ENCODE peak calls at places on chromosomes 2 and 18, in four cellular contexts. Z is HL-60, K is GM12878, Q is K562. D is an unnamed sample.

GRCh38 chr18:35861367-35862114 is 110.9 kb upstream of the RMP24 start:
- DNase-seq in Z (no peak), Q (no peak), K (peak; percentile 33), D (peak; percentile 2)

GRCh38 chr2:172084734-172085459 is 410 bp upstream of the DLX1 start:
- DNase-seq in Q (peak; percentile 94), K (no peak), Z (peak; percentile 84), D (no peak)

GRCh38 chr2:222404126-222404891 is 20.0 kb upstream of the SGPP2 start:
- DNase-seq in K (no peak), Z (peak; percentile 28), Q (no peak), D (no peak)

GRCh38 chr2:237660381-237660900 is 33.1 kb downstream of the LRRFIP1 start:
- DNase-seq in K (no peak), Q (no peak), Z (no peak), D (no peak)

GRCh38 chr18:25057491-25058050 is 294.4 kb downstream of the ZNF521 start:
- DNase-seq in Z (no peak), Q (no peak), K (no peak), D (no peak)

GRCh38 chr2:1546023-1546591 is 132.8 kb downstream of the TPO start:
- DNase-seq in Q (peak; percentile 62), K (no peak), Z (peak; percentile 28), D (no peak)

GRCh38 chr2:241545113-241545512 is 13.4 kb upstream of the BOK start:
- DNase-seq in K (no peak), Q (no peak), Z (no peak), D (no peak)

GRCh38 chr2:80852808-80853139 is 548.2 kb upstream of the LRRTM1 start:
- DNase-seq in K (no peak), Q (no peak), Z (no peak), D (no peak)

GRCh38 chr2:68251187-68251854 is 1.0 kb downstream of the PPP3R1 start:
- DNase-seq in Z (no peak), K (peak; percentile 64), Q (peak; percentile 61), D (peak; percentile 20)

GRCh38 chr2:63698825-63699548 is 110.2 kb downstream of the MDH1 start:
- DNase-seq in Z (no peak), K (no peak), Q (no peak), D (no peak)

GRCh38 chr2:83394134-83394965 is 1064.7 kb downstream of the SUCLG1 start:
- DNase-seq in Q (no peak), Z (no peak), K (no peak), D (no peak)

GRCh38 chr2:191245869-191246531 is 796 bp downstream of the MYO1B start:
- DNase-seq in Z (no peak), Q (no peak), K (no peak), D (peak; percentile 1)

GRCh38 chr2:177161741-177162440 is 50.7 kb upstream of the HNRNPA3 start:
- DNase-seq in K (no peak), Q (peak; percentile 49), Z (no peak), D (no peak)

GRCh38 chr2:28332696-28333095 is 60.0 kb upstream of the FOSL2 start:
- DNase-seq in Z (no peak), Q (no peak), K (no peak), D (no peak)
- TF ChIP-seq SPI1 in Z (no peak), Q (no peak), K (no peak), D (no peak)

GRCh38 chr18:71209944-71210343 is 921.1 kb downstream of the SOCS6 start:
- DNase-seq in Q (no peak), Z (no peak), K (no peak), D (no peak)

GRCh38 chr18:71212222-71212621 is 923.4 kb downstream of the SOCS6 start:
- DNase-seq in K (no peak), Z (no peak), Q (no peak), D (no peak)
- TF ChIP-seq SPI1 in K (no peak), Z (no peak), Q (no peak), D (no peak)

DNA sequence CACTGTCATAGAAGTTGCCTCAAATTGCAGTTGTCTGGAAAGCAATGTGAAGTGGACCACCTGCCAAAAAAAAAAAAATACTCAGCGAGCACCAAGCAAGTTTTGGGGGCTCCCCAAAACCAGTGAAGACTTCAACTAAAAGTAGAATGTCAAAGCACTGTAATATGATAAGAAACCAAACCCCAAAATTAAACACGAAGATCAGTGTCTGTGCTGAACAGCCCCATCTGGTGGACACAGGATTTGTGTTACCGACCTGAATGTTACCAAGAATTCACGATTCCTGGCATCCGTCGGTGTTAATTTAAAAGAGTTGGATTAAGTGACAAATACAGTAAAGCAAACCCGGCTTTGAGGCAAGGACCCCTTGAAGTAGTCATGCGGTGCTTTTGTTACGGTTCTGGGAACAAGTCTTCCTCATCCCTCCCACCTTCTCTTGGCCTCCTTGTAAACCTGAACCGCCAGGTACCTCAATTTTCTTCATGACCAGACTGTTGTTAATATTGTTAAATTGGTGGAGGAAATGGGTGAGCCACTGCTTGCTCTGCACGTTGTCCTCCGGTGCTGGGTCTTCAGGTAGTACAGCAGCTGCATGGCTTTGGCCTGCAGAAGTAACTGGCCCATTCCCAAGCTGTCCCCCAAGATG is 31.3 kb upstream of the SSB start:
- DNase-seq in Z (no peak), Q (peak; percentile 54), K (no peak), D (peak; percentile 46)
- TF ChIP-seq SPI1 in Z (no peak), Q (no peak), K (no peak), D (no peak)

DNA sequence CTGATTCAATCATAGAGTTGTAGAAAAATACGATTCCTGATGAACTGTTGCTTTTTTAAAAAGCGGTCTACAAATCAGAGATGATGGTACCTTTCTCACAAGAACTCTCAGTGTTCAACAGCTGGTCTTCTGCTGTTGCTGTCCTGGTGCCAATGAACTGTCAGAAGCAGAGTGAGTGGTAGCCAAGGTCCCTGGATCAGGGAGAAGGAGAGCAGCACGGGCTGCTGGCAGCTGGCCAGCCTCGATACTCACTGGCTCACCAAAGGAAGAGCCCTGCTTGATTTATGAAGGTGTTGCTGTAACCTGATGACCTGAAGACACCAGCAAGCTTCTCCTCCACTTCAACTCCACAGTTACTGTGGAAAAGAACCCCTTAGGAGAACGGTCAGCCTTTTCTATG is 300.8 kb upstream of the SOX11 start:
- DNase-seq in Z (no peak), K (no peak), Q (no peak), D (no peak)
- TF ChIP-seq SPI1 in Z (no peak), K (no peak), Q (no peak), D (no peak)

GRCh38 chr2:29105375-29105774 is 9.8 kb upstream of the CLIP4 start:
- DNase-seq in Q (no peak), K (no peak), Z (no peak), D (no peak)
- TF ChIP-seq SPI1 in Q (no peak), K (no peak), Z (no peak), D (no peak)

GRCh38 chr18:45957100-45957499 is 10.0 kb downstream of the EPG5 start:
- DNase-seq in K (no peak), Z (no peak), Q (no peak), D (no peak)

GRCh38 chr18:45954070-45954712 is 12.9 kb downstream of the EPG5 start:
- DNase-seq in K (no peak), Q (no peak), Z (no peak), D (no peak)

GRCh38 chr18:45945669-45946068 is 21.5 kb downstream of the EPG5 start:
- DNase-seq in Z (no peak), Q (no peak), K (no peak), D (no peak)

DNA sequence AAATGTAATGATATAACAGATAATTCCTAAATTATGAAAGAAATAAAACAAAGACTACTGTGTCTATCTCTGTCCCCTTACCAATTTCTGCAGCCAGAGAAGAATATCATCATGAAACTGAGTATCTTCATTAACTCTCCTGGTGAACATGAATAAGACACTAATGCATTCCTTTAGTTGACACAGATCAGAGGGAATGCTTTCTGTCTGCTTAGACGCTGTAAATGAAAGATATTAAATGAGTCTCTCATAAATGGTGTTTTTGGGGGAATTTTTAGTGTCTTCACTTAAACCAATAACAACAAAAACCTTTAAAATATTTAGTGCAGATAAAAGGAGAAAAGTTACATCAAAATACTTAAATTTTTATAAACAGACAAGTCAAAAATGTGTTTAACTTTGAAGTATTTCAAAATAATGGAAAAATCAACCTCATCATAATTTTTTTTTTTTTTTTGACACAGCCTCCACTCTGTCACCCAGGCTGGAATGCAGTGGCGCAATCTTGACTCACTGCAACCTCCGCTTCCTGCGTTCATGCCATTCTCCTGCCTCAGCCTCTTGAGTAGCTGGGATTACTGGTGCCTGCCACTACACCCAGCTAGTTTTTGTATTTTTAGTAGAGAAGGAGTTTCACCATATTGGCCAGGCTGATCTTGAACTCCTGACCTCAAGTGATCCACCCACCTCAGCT is 16.0 kb downstream of the EPG5 start:
- DNase-seq in Q (no peak), Z (peak; percentile 41), K (no peak), D (no peak)
- TF ChIP-seq SPI1 in Q (no peak), Z (no peak), K (no peak), D (no peak)

GRCh38 chr2:207830778-207831549 is 61.3 kb upstream of the FZD5 start:
- DNase-seq in Z (peak; percentile 15), K (no peak), Q (no peak), D (no peak)

GRCh38 chr2:207835805-207836204 is 66.1 kb upstream of the FZD5 start:
- DNase-seq in K (no peak), Q (no peak), Z (no peak), D (no peak)

GRCh38 chr2:207836526-207837133 is 66.9 kb upstream of the FZD5 start:
- DNase-seq in Z (no peak), K (no peak), Q (no peak), D (no peak)

GRCh38 chr2:207831569-207832248 is 62.0 kb upstream of the FZD5 start:
- DNase-seq in K (no peak), Z (no peak), Q (peak; percentile 32), D (no peak)

GRCh38 chr2:207833265-207833751 is 63.6 kb upstream of the FZD5 start:
- DNase-seq in Q (no peak), K (peak; percentile 31), Z (no peak), D (peak; percentile 50)
- TF ChIP-seq SPI1 in Q (no peak), K (no peak), Z (no peak), D (no peak)

DNA sequence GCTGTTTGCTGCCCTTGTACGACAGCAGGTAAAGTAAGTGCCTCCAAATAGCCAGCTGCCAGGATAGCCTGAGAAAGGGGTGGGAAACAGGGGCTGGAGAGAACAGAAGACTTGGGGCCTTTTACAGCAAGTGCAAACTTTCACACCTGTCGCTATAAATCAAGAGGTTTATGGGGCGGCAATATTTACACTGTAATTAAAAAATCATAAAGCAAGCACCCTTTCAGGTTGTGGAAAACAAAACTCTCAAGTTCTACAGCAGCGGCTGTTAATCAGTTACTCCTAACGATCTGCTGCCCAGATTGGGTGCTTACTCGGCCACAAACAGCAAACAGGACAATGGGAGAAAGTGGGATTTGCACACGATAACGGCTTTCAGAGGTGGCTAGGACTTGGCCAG is 359.5 kb upstream of the ETAA1 start:
- DNase-seq in Q (no peak), K (no peak), Z (no peak), D (no peak)
- TF ChIP-seq SPI1 in Q (no peak), K (no peak), Z (no peak), D (no peak)

DNA sequence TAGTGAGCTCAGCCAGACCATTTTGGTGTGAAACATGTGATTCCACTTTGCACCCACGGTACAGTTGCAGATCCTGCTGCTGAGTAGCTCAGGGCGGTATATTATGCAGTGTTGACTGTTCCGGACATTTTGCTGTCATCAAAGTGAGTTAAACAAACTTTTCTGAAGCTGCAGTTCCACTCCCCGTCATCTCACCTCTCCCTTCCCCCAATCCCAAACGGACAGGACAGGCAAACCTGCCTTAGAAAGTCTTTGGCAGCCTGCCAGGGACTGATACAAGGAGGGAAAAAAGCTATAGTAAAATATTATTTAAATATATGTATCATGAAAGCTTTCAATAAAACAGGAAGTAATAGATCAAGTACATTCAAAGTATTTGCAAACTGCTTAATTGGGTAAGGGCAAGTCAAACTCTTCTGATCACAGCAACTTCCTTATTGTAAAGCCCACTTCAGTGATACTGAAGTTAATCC is 35.5 kb upstream of the SP5 start:
- DNase-seq in K (no peak), Z (no peak), Q (no peak), D (no peak)
- TF ChIP-seq SPI1 in K (no peak), Z (no peak), Q (no peak), D (no peak)

D was measured in GM12891.